ENCODE peak calls at places on chromosomes 2 and 18, in seven cellular contexts. W is activated CD4-positive, alpha-beta T cell treated with anti-CD3 and anti-CD28 coated beads for 24 hours; U is iris pigment epithelial cell; B is COLO829; N is stromal cell of bone marrow; T is kidney tubule cell; Z is AML-193. E is an unnamed sample.

GRCh38 chr2:238910751-238911351 is 63.0 kb downstream of the TWIST2 start:
- DNase-seq in W (no peak), U (no peak), B (no peak), N (no peak), T (peak; percentile 97), Z (no peak), E (no peak)

GRCh38 chr18:427005-427404 is 73.5 kb downstream of the COLEC12 start:
- DNase-seq in W (no peak), U (peak; percentile 88), B (no peak), N (peak; percentile 66), T (peak; percentile 20), Z (no peak), E (no peak)

GRCh38 chr2:235951980-235952379 is 216.2 kb downstream of the GBX2 start:
- DNase-seq in W (peak; percentile 1), U (no peak), B (no peak), N (no peak), T (peak; percentile 14), Z (no peak), E (no peak)

GRCh38 chr2:220194630-220195029 is 567.2 kb downstream of the SLC4A3 start:
- DNase-seq in W (no peak), U (peak; percentile 13), B (no peak), N (no peak), T (peak; percentile 51), Z (no peak), E (no peak)

GRCh38 chr2:42906557-42907380 is 114.4 kb upstream of the HAAO start:
- DNase-seq in W (no peak), U (peak; percentile 57), B (no peak), N (peak; percentile 67), T (peak; percentile 50), Z (no peak), E (no peak)

GRCh38 chr2:165469417-165469816 is at the start of gene CSRNP3:
- DNase-seq in W (no peak), U (peak; percentile 87), B (no peak), N (peak; percentile 83), T (peak; percentile 91), Z (no peak), E (no peak)

GRCh38 chr2:240865391-240865790 is 3.2 kb upstream of the AGXT start:
- DNase-seq in W (no peak), U (no peak), B (no peak), N (no peak), T (no peak), Z (no peak), E (no peak)

GRCh38 chr18:80154293-80154692 is 45.2 kb downstream of the ADNP2 start:
- DNase-seq in W (peak; percentile 8), U (peak; percentile 32), B (no peak), N (no peak), T (no peak), Z (peak; percentile 39), E (no peak)

GRCh38 chr2:218691234-218691633 is 19.3 kb downstream of the STK36 start:
- DNase-seq in W (no peak), U (peak; percentile 21), B (no peak), N (peak; percentile 77), T (peak; percentile 15), Z (no peak), E (no peak)

GRCh38 chr2:100619951-100620350 is 57.2 kb downstream of the PDCL3 start:
- DNase-seq in W (no peak), U (no peak), B (no peak), N (no peak), T (no peak), Z (no peak), E (no peak)

GRCh38 chr2:85750509-85751299 is 3.1 kb upstream of the ATOH8 start:
- DNase-seq in W (peak; percentile 27), U (peak; percentile 57), B (no peak), N (no peak), T (peak; percentile 58), Z (peak; percentile 71), E (peak; percentile 83)

GRCh38 chr2:120060088-120060623 is 47.3 kb downstream of the EPB41L5 start:
- DNase-seq in W (no peak), U (peak; percentile 2), B (no peak), N (no peak), T (peak; percentile 20), Z (no peak), E (no peak)

GRCh38 chr18:80159713-80160636 is 50.9 kb downstream of the ADNP2 start:
- DNase-seq in W (no peak), U (peak; percentile 31), B (no peak), N (no peak), T (peak; percentile 18), Z (no peak), E (peak; percentile 65)

GRCh38 chr2:65186093-65186868 is 41.4 kb upstream of the ACTR2 start:
- DNase-seq in W (no peak), U (no peak), B (no peak), N (no peak), T (no peak), Z (no peak), E (no peak)

GRCh38 chr2:237652854-237653253 is 25.5 kb downstream of the LRRFIP1 start:
- DNase-seq in W (no peak), U (no peak), B (no peak), N (no peak), T (no peak), Z (no peak), E (no peak)

GRCh38 chr2:160674076-160674630 is 180.5 kb upstream of the RBMS1 start:
- DNase-seq in W (no peak), U (no peak), B (no peak), N (no peak), T (no peak), Z (no peak), E (no peak)

GRCh38 chr2:75603477-75603876 is 42.7 kb upstream of the EVA1A start:
- DNase-seq in W (no peak), U (no peak), B (no peak), N (no peak), T (no peak), Z (no peak), E (no peak)

GRCh38 chr2:203018181-203018580 is 3.5 kb downstream of the NBEAL1 start:
- DNase-seq in W (no peak), U (peak; percentile 44), B (no peak), N (no peak), T (no peak), Z (no peak), E (no peak)

GRCh38 chr2:71603311-71603794 is 150.0 kb downstream of the DYSF start:
- DNase-seq in W (no peak), U (no peak), B (no peak), N (no peak), T (no peak), Z (no peak), E (no peak)

GRCh38 chr2:151051584-151052220 is 210.0 kb downstream of the RBM43 start:
- DNase-seq in W (peak; percentile 11), U (peak; percentile 70), B (peak; percentile 45), N (no peak), T (peak; percentile 68), Z (peak; percentile 34), E (no peak)

GRCh38 chr2:239581352-239581901 is 180.6 kb upstream of the HDAC4 start:
- DNase-seq in W (no peak), U (no peak), B (no peak), N (no peak), T (no peak), Z (no peak), E (no peak)

GRCh38 chr2:198337368-198337767 is 533.0 kb downstream of the PLCL1 start:
- DNase-seq in W (no peak), U (no peak), B (no peak), N (no peak), T (no peak), Z (no peak), E (no peak)

GRCh38 chr2:36438454-36438977 is 82.9 kb downstream of the CRIM1 start:
- DNase-seq in W (no peak), U (peak; percentile 97), B (peak; percentile 88), N (peak; percentile 91), T (peak; percentile 96), Z (no peak), E (no peak)

GRCh38 chr2:68726608-68727367 is 7.8 kb upstream of the ARHGAP25 start:
- DNase-seq in W (peak; percentile 71), U (no peak), B (no peak), N (no peak), T (no peak), Z (peak; percentile 75), E (no peak)

GRCh38 chr2:215049341-215049740 is 89.1 kb downstream of the ABCA12 start:
- DNase-seq in W (no peak), U (no peak), B (no peak), N (no peak), T (no peak), Z (no peak), E (no peak)

GRCh38 chr2:49616800-49617199 is 462.5 kb upstream of the FSHR start:
- DNase-seq in W (no peak), U (peak; percentile 7), B (peak; percentile 24), N (peak; percentile 8), T (peak; percentile 34), Z (peak; percentile 16), E (no peak)

GRCh38 chr2:128301501-128301966 is 17.1 kb downstream of the HS6ST1 start:
- DNase-seq in W (no peak), U (peak; percentile 67), B (no peak), N (peak; percentile 89), T (peak; percentile 47), Z (no peak), E (no peak)

GRCh38 chr2:15494877-15495276 is 66.3 kb downstream of the NBAS start:
- DNase-seq in W (no peak), U (no peak), B (no peak), N (no peak), T (no peak), Z (no peak), E (no peak)

GRCh38 chr2:65071499-65072180 is 15.4 kb downstream of the CEP68 start:
- DNase-seq in W (no peak), U (peak; percentile 23), B (no peak), N (no peak), T (no peak), Z (no peak), E (no peak)

GRCh38 chr18:70228546-70228945 is 23.1 kb upstream of the RTTN start:
- DNase-seq in W (no peak), U (no peak), B (no peak), N (no peak), T (no peak), Z (no peak), E (no peak)

GRCh38 chr18:58394046-58394445 is 234.8 kb downstream of the ALPK2 start:
- DNase-seq in W (no peak), U (peak; percentile 34), B (no peak), N (no peak), T (peak; percentile 93), Z (no peak), E (no peak)

GRCh38 chr18:36583155-36583745 is 245.6 kb downstream of the TPGS2 start:
- DNase-seq in W (no peak), U (no peak), B (no peak), N (no peak), T (peak; percentile 65), Z (no peak), E (peak; percentile 71)

GRCh38 chr18:3058328-3059191 is 45.6 kb upstream of the LPIN2 start:
- DNase-seq in W (no peak), U (peak; percentile 39), B (no peak), N (no peak), T (no peak), Z (no peak), E (no peak)

GRCh38 chr2:195575879-195576391 is 81.1 kb upstream of the SLC39A10 start:
- DNase-seq in W (no peak), U (peak; percentile 91), B (peak; percentile 62), N (peak; percentile 85), T (peak; percentile 85), Z (peak; percentile 36), E (no peak)

GRCh38 chr2:62014102-62014501 is 108.6 kb downstream of the COMMD1 start:
- DNase-seq in W (no peak), U (peak; percentile 79), B (no peak), N (peak; percentile 91), T (peak; percentile 5), Z (no peak), E (no peak)

GRCh38 chr2:98736464-98736889 is 5.5 kb upstream of the MGAT4A start:
- DNase-seq in W (no peak), U (peak; percentile 22), B (no peak), N (no peak), T (no peak), Z (no peak), E (no peak)

GRCh38 chr2:120601566-120601965 is 134.1 kb upstream of the GLI2 start:
- DNase-seq in W (no peak), U (no peak), B (no peak), N (no peak), T (no peak), Z (no peak), E (no peak)

GRCh38 chr2:172855588-172855987 is 119.9 kb downstream of the RAPGEF4 start:
- DNase-seq in W (no peak), U (no peak), B (no peak), N (no peak), T (no peak), Z (no peak), E (no peak)